ENCODE peak calls at places on chromosomes 11 and 22, in four cellular contexts. B is GM12878, M is endothelial cell of umbilical vein, K is fibroblast of lung. J is an unnamed sample.
A peak's percentile ranks its signal among the peaks of the same experiment; 100 is the strongest.

GRCh38 chr22:23183107-23183698 is 2.9 kb downstream of the BCR start:
- DNase-seq in B (no peak), M (peak; percentile 79), K (peak; percentile 80), J (peak; percentile 16)

GRCh38 chr11:99370557-99371200 is 349.9 kb downstream of the CNTN5 start:
- DNase-seq in B (no peak), M (no peak), K (peak; percentile 65), J (no peak)

GRCh38 chr11:13238879-13239514 is 38.6 kb upstream of the BMAL1 start:
- DNase-seq in B (no peak), M (peak; percentile 38), K (peak; percentile 35), J (peak; percentile 55)

GRCh38 chr22:28801845-28802594 is 1.7 kb upstream of the XBP1 start:
- DNase-seq in B (no peak), M (peak; percentile 21), K (peak; percentile 16), J (peak; percentile 90)

GRCh38 chr22:21641417-21641794 is 696 bp upstream of the SDF2L1 start:
- DNase-seq in B (no peak), M (peak; percentile 76), K (peak; percentile 42), J (no peak)

GRCh38 chr11:44338031-44338430 is 28.1 kb upstream of the ALX4 start:
- DNase-seq in B (no peak), M (no peak), K (no peak), J (no peak)

GRCh38 chr22:23138584-23139469 is 3.0 kb downstream of the RSPH14 start:
- DNase-seq in B (no peak), M (no peak), K (no peak), J (no peak)

GRCh38 chr11:27621440-27622161 is 78.7 kb downstream of the BDNF start:
- DNase-seq in B (no peak), M (no peak), K (peak; percentile 36), J (no peak)

GRCh38 chr11:32511926-32512325 is 71.7 kb upstream of the EIF3M start:
- DNase-seq in B (no peak), M (peak; percentile 59), K (no peak), J (no peak)

GRCh38 chr11:12889243-12889642 is 119.9 kb upstream of the RASSF10 start:
- DNase-seq in B (no peak), M (no peak), K (peak; percentile 84), J (no peak)

GRCh38 chr11:64661146-64661545 is 61.9 kb downstream of the NRXN2 start:
- DNase-seq in B (no peak), M (no peak), K (peak; percentile 63), J (no peak)

GRCh38 chr11:64661622-64662021 is 61.4 kb downstream of the NRXN2 start:
- DNase-seq in B (no peak), M (no peak), K (no peak), J (no peak)

GRCh38 chr11:64660205-64660604 is 62.8 kb downstream of the NRXN2 start:
- DNase-seq in B (no peak), M (no peak), K (no peak), J (no peak)

GRCh38 chr11:64659417-64660144 is 63.4 kb downstream of the NRXN2 start:
- DNase-seq in B (no peak), M (no peak), K (peak; percentile 90), J (no peak)

GRCh38 chr11:64660706-64661105 is 62.3 kb downstream of the NRXN2 start:
- DNase-seq in B (no peak), M (no peak), K (no peak), J (no peak)
- H3K4me3 ChIP-seq in B (no peak overlapping the region), M (no peak overlapping the region), K (no peak overlapping the region), J (no peak overlapping the region)

GRCh38 chr11:97471480-97471879 is 1081.7 kb downstream of the JRKL start:
- DNase-seq in B (no peak), M (no peak), K (no peak), J (no peak)
- H3K9me3 ChIP-seq in B (no peaks in the 10 kb centered on the region), M (no peaks in the 10 kb centered on the region), K (no peaks in the 10 kb centered on the region), J (peaks cover 3% of the 10 kb centered on the region)

GRCh38 chr11:116498161-116498560 is 274.6 kb downstream of the BUD13 start:
- DNase-seq in B (no peak), M (no peak), K (no peak), J (no peak)

GRCh38 chr11:116499396-116500001 is 273.3 kb downstream of the BUD13 start:
- DNase-seq in B (no peak), M (peak; percentile 73), K (peak; percentile 34), J (peak; percentile 62)

GRCh38 chr11:116500833-116501622 is 271.8 kb downstream of the BUD13 start:
- DNase-seq in B (no peak), M (no peak), K (no peak), J (no peak)

GRCh38 chr11:116501728-116502127 is 271.1 kb downstream of the BUD13 start:
- DNase-seq in B (no peak), M (no peak), K (no peak), J (no peak)

GRCh38 chr11:116500002-116500832 is 272.6 kb downstream of the BUD13 start:
- DNase-seq in B (no peak), M (no peak), K (no peak), J (no peak)
- TF ChIP-seq EZH2 in B (no peak), M (no peak), K (no peak), J (no peak)

GRCh38 chr22:49724030-49724892 is 103.4 kb downstream of the BRD1 start:
- DNase-seq in B (no peak), M (no peak), K (no peak), J (no peak)
- H3K4me3 ChIP-seq in B (no peak overlapping the region), M (no peak overlapping the region), K (no peak overlapping the region), J (no peak overlapping the region)

DNA sequence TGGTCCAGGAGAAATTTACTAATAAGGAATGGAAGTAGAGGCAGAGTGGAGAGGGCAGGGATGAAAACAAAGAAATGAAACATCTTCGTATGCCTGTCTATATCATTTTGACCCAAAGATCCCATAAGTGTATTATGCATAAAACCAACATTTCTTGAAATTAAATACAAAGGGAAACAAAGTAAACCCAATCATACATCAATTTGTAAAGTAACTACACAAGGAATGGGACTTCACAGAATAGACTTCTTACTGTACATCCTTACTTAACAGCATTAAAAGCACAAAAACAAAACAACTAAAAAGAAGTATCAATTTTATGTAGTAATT is 253.6 kb upstream of the CCDC179 start:
- DNase-seq in B (no peak), M (no peak), K (no peak), J (no peak)
- H3K9me3 ChIP-seq in B (no peaks in the 10 kb centered on the region), M (no peaks in the 10 kb centered on the region), K (no peaks in the 10 kb centered on the region), J (peaks cover 2% of the 10 kb centered on the region)

GRCh38 chr11:62922653-62923371 is 1.6 kb upstream of the CHRM1 start:
- DNase-seq in B (no peak), M (no peak), K (no peak), J (no peak)

GRCh38 chr11:62925308-62925707 is 4.1 kb upstream of the CHRM1 start:
- DNase-seq in B (no peak), M (no peak), K (no peak), J (no peak)

GRCh38 chr11:62921573-62922188 is 518 bp upstream of the CHRM1 start:
- DNase-seq in B (no peak), M (no peak), K (no peak), J (no peak)

GRCh38 chr11:62922189-62922589 is 1.0 kb upstream of the CHRM1 start:
- DNase-seq in B (no peak), M (no peak), K (no peak), J (no peak)

DNA sequence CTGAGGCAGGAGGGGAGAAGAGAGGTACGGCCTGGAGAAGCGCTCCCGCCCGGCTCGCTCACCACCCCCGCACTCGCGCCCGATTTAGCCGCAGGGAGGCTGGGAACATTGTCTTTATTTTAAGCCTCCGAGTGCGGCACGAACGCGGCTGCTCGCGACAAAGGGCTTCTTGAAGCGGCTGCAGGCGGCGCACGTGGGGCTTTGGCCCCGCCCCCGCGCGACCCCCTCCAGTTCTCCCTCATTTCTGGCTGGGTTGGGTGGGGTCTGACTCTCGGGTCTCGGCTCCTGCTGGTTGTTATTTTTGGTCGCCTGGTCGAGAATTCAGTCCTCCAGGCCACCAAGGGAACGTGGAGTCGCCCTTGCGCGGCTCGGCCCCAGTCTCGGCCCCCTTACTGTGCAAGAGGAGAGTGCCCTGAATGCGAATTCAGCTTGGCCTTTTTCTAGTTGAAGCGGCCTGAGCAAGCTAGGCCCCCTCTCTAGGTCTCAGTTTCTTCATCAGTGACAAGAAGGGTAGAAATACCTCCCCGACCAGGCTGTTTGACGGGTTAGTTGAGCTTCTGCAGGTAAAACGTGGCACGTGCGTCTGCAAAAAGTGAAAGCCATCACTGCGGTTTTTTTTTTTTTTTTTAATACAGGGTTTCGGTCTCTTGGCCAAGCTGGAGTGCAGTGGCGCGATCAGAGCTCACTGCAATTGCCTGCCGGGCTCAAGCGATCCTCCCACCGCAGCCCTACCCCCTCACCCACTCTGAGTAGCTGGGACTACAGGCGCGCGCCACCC is 2.7 kb upstream of the CHRM1 start:
- DNase-seq in B (peak; percentile 21), M (no peak), K (no peak), J (no peak)
- TF ChIP-seq EZH2 in B (no peak), M (peak; percentile 83), K (peak; percentile 89), J (no peak)

GRCh38 chr11:10478066-10478465 is 23.0 kb downstream of the AMPD3 start:
- DNase-seq in B (no peak), M (no peak), K (peak; percentile 23), J (no peak)
- H3K4me3 ChIP-seq in B (no peak overlapping the region), M (no peak overlapping the region), K (no peak overlapping the region), J (no peak overlapping the region)

GRCh38 chr22:47591016-47591415 is 828.6 kb downstream of the TBC1D22A start:
- DNase-seq in B (no peak), M (no peak), K (no peak), J (no peak)
- H3K9me3 ChIP-seq in B (no peaks in the 10 kb centered on the region), M (peaks cover 11% of the 10 kb centered on the region), K (no peaks in the 10 kb centered on the region), J (peaks cover 3% of the 10 kb centered on the region)

GRCh38 chr11:63768232-63769043 is at the start of gene ZFTA:
- DNase-seq in B (no peak), M (peak; percentile 41), K (peak; percentile 51), J (peak; percentile 75)

GRCh38 chr11:63767415-63768231 is 952 bp downstream of the ZFTA start:
- DNase-seq in B (no peak), M (peak; percentile 72), K (peak; percentile 82), J (peak; percentile 64)

GRCh38 chr11:63769719-63770443 is 1.3 kb upstream of the ZFTA start:
- DNase-seq in B (no peak), M (peak; percentile 21), K (no peak), J (peak; percentile 74)

GRCh38 chr11:63770763-63771162 is 2.2 kb upstream of the ZFTA start:
- DNase-seq in B (no peak), M (no peak), K (no peak), J (no peak)

GRCh38 chr11:63769044-63769718 is 606 bp upstream of the ZFTA start:
- DNase-seq in B (no peak), M (peak; percentile 21), K (peak; percentile 41), J (peak; percentile 59)
- TF ChIP-seq EZH2 in B (no peak), M (no peak), K (no peak), J (no peak)

GRCh38 chr11:61364012-61364396 is 1.8 kb downstream of the TMEM138 start:
- DNase-seq in B (no peak), M (no peak), K (no peak), J (no peak)
- H3K4me3 ChIP-seq in B (peak overlapping the region; percentile 99), M (no peak overlapping the region), K (no peak overlapping the region), J (no peak overlapping the region)